ENCODE peak calls at places on chromosomes 7 and 10, in four cellular contexts. T is naive thymus-derived CD8-positive, alpha-beta T cell; F is activated naive CD8-positive, alpha-beta T cell treated with anti-CD3 and anti-CD28 coated beads, Interleukin-2, amount 50 U/mL, for 16 hours; A is spleen. S is an unnamed sample.

GRCh38 chr7:11831727-11832495 is at the start of gene THSD7A:
- DNase-seq in T (no peak), F (no peak), A (peak), S (peak)

GRCh38 chr10:37010741-37011140 is 114.7 kb upstream of the ANKRD30A start:
- DNase-seq in T (no peak), F (no peak), A (no peak), S (no peak)

GRCh38 chr7:128254470-128254869 is 13.4 kb downstream of the LEP start:
- DNase-seq in T (no peak), F (no peak), A (no peak), S (no peak)

GRCh38 chr10:75717126-75717916 is 285.9 kb downstream of the LRMDA start:
- DNase-seq in T (no peak), F (no peak), A (no peak), S (no peak)

GRCh38 chr7:116571037-116571436 is 46.2 kb downstream of the CAV1 start:
- DNase-seq in T (no peak), F (no peak), A (no peak), S (no peak)

GRCh38 chr7:33392143-33392542 is 262.8 kb downstream of the BBS9 start:
- DNase-seq in T (no peak), F (no peak), A (no peak), S (no peak)

GRCh38 chr10:91726355-91726754 is 71.9 kb upstream of the TNKS2 start:
- DNase-seq in T (no peak), F (no peak), A (no peak), S (no peak)

GRCh38 chr7:31095286-31096197 is 43.4 kb downstream of the ADCYAP1R1 start:
- DNase-seq in T (no peak), F (no peak), A (peak), S (no peak)

GRCh38 chr10:35459449-35459847 is 123.1 kb downstream of the CCNY start:
- DNase-seq in T (no peak), F (no peak), A (no peak), S (no peak)

GRCh38 chr7:511476-512145 is 8.0 kb downstream of the PDGFA start:
- DNase-seq in T (peak), F (no peak), A (peak), S (no peak)

S was measured in ovary.